ENCODE peak calls at places on chromosomes 12 and 14, in six cellular contexts. Q is uterus, X is gastrocnemius medialis, P is Peyer's patch, L is cardiac fibroblast, I is Panc1. F is an unnamed sample.

GRCh38 chr14:76320975-76321374 is 55.0 kb upstream of the ESRRB start:
- DNase-seq in I (no peak), L (no peak), X (no peak), Q (no peak), P (no peak), F (no peak)

GRCh38 chr12:1692221-1692620 is 1.4 kb downstream of the ADIPOR2 start:
- DNase-seq in Q (no peak), X (no peak), L (no peak), I (no peak), P (no peak), F (no peak)

GRCh38 chr14:90911121-90911520 is 94.9 kb upstream of the TTC7B start:
- DNase-seq in I (no peak), X (no peak), L (no peak), Q (no peak), P (no peak), F (no peak)

GRCh38 chr14:51860836-51861583 is 598 bp downstream of the GNG2 start:
- DNase-seq in X (no peak), P (no peak), L (peak; percentile 32), I (no peak), Q (no peak), F (no peak)

GRCh38 chr12:46661161-46661845 is 164.5 kb downstream of the SLC38A4 start:
- DNase-seq in P (no peak), I (peak; percentile 87), Q (peak; percentile 50), X (no peak), L (peak; percentile 96), F (peak; percentile 79)

GRCh38 chr12:57101892-57102695 is 9.1 kb downstream of the STAT6 start:
- DNase-seq in X (no peak), I (no peak), P (peak; percentile 80), Q (no peak), L (no peak), F (no peak)

GRCh38 chr12:69161835-69162234 is 77.5 kb upstream of the CPSF6 start:
- DNase-seq in I (no peak), P (no peak), L (peak; percentile 41), X (no peak), Q (no peak), F (peak; percentile 90)

GRCh38 chr12:132364348-132364902 is 35.0 kb upstream of the GALNT9 start:
- DNase-seq in X (no peak), L (no peak), P (no peak), Q (no peak), I (no peak), F (no peak)

GRCh38 chr12:6778571-6779550 is 6.5 kb downstream of the LAG3 start:
- DNase-seq in L (peak; percentile 94), I (no peak), P (peak; percentile 97), Q (peak; percentile 97), X (peak; percentile 93), F (peak; percentile 91)

DNA sequence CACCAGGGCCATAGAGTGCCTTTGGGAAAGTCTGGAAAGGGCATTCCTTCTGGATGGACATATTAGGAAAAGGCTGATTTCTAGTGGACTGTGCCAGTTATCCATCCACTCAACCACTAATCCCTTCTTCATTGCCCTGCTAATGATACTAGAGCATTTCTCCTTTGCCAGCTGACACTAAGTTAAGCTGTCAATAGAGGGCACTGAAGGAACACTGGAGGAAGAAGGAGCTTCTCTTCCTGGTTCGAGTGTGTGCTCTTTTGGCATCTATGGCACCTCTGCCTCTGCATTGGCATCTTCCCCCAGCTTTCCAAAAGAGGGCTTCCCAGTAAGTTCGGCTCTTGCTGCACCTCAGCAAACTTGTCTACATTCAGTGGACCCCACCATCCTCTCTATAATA is 165.4 kb downstream of the DERA start:
- DNase-seq in Q (no peak), L (peak; percentile 48), X (no peak), P (no peak), I (peak; percentile 17), F (peak; percentile 35)
- TF ChIP-seq CTCF in Q (no peak), L (peak; percentile 37), X (no peak), P (no peak), I (peak; percentile 54), F (peak; percentile 42)

DNA sequence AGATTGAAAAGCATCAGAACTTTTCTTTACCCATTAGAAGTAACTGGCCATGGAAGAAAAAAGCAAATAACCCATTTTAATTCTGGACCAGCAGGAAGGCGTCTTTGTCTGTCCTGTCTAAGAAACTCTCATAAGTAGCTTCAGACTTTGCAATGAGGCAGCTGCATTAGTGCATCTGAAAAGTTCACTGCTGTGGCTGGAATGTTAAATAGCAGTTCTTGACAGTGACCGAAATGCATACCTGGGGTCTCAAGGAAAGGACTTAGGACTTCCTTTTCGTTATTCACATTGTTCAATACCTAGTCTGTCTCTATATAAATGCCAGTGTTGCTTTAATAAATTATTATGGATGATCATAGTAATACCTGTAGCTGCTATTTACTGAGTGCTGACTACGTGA is 125.9 kb downstream of the ANO4 start:
- DNase-seq in I (no peak), L (no peak), X (no peak), Q (no peak), P (no peak), F (no peak)
- H3K4me3 ChIP-seq in I (no peak overlapping the region), L (no peak overlapping the region), X (no peak overlapping the region), Q (no peak overlapping the region), P (no peak overlapping the region), F (no peak overlapping the region)

GRCh38 chr12:103844296-103844695 is 3.3 kb upstream of the NT5DC3 start:
- DNase-seq in P (no peak), X (no peak), I (no peak), L (no peak), Q (no peak), F (no peak)

GRCh38 chr12:103840399-103840880 is 594 bp downstream of the NT5DC3 start:
- DNase-seq in X (peak; percentile 37), I (no peak), P (peak; percentile 55), L (peak; percentile 54), Q (peak; percentile 69), F (peak; percentile 40)

GRCh38 chr12:103839893-103840292 is 1.1 kb downstream of the NT5DC3 start:
- DNase-seq in I (no peak), P (no peak), X (no peak), Q (no peak), L (no peak), F (no peak)

GRCh38 chr12:103840881-103841689 is at the start of gene NT5DC3:
- DNase-seq in L (peak; percentile 76), P (peak; percentile 87), Q (peak; percentile 78), X (peak; percentile 78), I (no peak), F (peak; percentile 92)

DNA sequence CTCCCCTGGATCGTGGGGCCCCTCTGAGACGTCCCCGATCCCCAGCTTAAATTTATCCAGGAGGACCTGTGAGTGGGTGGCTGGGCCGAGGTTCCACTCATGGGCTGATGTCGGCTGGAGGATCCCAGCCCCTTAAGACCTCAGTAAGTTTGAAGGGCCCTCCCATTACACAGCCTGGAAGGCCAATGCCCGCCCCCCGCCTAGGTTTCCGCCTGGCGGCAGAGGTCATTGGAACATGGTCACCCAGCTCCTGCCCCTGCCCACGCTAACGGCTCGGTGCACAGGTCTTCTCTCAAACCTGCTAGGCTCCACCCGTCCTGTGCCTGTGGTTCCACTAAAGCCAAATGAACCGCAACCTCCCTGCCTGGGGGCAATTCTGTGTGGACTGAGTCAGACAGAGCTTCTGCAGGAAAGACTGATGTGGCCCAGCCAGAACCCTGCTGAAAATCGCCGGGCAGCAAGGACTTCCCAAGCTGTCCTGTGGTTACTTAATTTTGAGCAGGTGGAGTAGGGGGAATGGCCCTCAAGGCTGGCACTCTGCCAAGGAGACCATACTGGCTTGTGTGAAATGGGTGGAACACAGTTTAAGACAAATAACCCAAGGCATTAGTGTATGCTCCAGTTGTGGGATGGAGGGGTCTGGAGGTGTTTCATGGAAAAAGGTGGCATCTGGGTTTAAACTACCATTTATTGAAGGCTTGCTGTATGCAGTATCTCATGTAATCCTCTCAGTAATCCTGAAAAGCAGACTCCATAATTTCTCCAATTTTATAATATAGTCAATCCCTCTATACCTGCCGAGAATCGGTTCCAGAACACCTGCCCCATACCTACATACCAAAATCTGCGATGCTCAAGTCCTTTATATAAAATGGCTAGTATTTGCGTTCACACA is 903 bp upstream of the NT5DC3 start:
- DNase-seq in X (peak; percentile 43), L (peak; percentile 46), I (peak; percentile 18), P (peak; percentile 52), Q (peak; percentile 58), F (peak; percentile 10)
- TF ChIP-seq CTCF in X (no peak), L (no peak), I (no peak), P (no peak), Q (no peak), F (no peak)

GRCh38 chr12:29283969-29284368 is 97.0 kb downstream of the ERGIC2 start:
- DNase-seq in I (no peak), Q (no peak), P (no peak), X (no peak), L (peak; percentile 65), F (no peak)

GRCh38 chr12:29282452-29282851 is 98.5 kb downstream of the ERGIC2 start:
- DNase-seq in X (no peak), L (no peak), P (no peak), I (no peak), Q (no peak), F (no peak)

GRCh38 chr12:29286081-29286800 is 94.7 kb downstream of the ERGIC2 start:
- DNase-seq in P (no peak), X (no peak), Q (no peak), I (no peak), L (peak; percentile 64), F (no peak)

GRCh38 chr12:29288031-29288430 is 92.9 kb downstream of the ERGIC2 start:
- DNase-seq in X (no peak), Q (no peak), P (no peak), I (no peak), L (no peak), F (no peak)

GRCh38 chr12:29287622-29288021 is 93.3 kb downstream of the ERGIC2 start:
- DNase-seq in X (no peak), I (no peak), P (no peak), L (no peak), Q (no peak), F (no peak)
- H3K4me3 ChIP-seq in X (no peak overlapping the region), I (no peak overlapping the region), P (no peak overlapping the region), L (no peak overlapping the region), Q (no peak overlapping the region), F (no peak overlapping the region)

F was measured in GM12865.